ENCODE peak calls at places on chromosome 9, in eight cellular contexts. One of them, this sample, is unnamed.

GRCh38 chr9:100350188-100350587 is 2.6 kb downstream of the TEX10 start:
- DNase-seq in HT1080: no peak
- DNase-seq in sigmoid colon: no peak
- DNase-seq in ELR: peak; percentile 15
- DNase-seq in hepatic stellate cell: no peak
- DNase-seq in ovary: no peak
- DNase-seq in NCI-H748 treated with DMSO at 0.1 percent for 48 hours: no peak
- DNase-seq in NCI-H774: no peak
- DNase-seq in this sample: no peak

GRCh38 chr9:37943329-37944265 is 39.7 kb upstream of the SLC25A51 start:
- DNase-seq in ELR: peak; percentile 93
- DNase-seq in NCI-H774: no peak
- DNase-seq in hepatic stellate cell: peak; percentile 81
- DNase-seq in NCI-H748 treated with DMSO at 0.1 percent for 48 hours: no peak
- DNase-seq in ovary: peak; percentile 47
- DNase-seq in sigmoid colon: no peak
- DNase-seq in HT1080: peak; percentile 94
- DNase-seq in this sample: no peak

GRCh38 chr9:20512106-20512505 is 110.2 kb downstream of the MLLT3 start:
- DNase-seq in HT1080: peak; percentile 7
- DNase-seq in sigmoid colon: no peak
- DNase-seq in NCI-H748 treated with DMSO at 0.1 percent for 48 hours: no peak
- DNase-seq in NCI-H774: no peak
- DNase-seq in hepatic stellate cell: peak; percentile 42
- DNase-seq in ovary: no peak
- DNase-seq in ELR: peak; percentile 47
- DNase-seq in this sample: no peak

GRCh38 chr9:24939099-24939850 is 393.6 kb upstream of the IZUMO3 start:
- DNase-seq in sigmoid colon: no peak
- DNase-seq in ovary: no peak
- DNase-seq in NCI-H748 treated with DMSO at 0.1 percent for 48 hours: no peak
- DNase-seq in HT1080: no peak
- DNase-seq in hepatic stellate cell: no peak
- DNase-seq in ELR: no peak
- DNase-seq in NCI-H774: no peak
- DNase-seq in this sample: no peak

GRCh38 chr9:89576404-89576824 is 28.4 kb upstream of the GADD45G start:
- DNase-seq in sigmoid colon: no peak
- DNase-seq in NCI-H774: no peak
- DNase-seq in HT1080: no peak
- DNase-seq in NCI-H748 treated with DMSO at 0.1 percent for 48 hours: peak; percentile 23
- DNase-seq in ELR: peak; percentile 30
- DNase-seq in hepatic stellate cell: peak; percentile 24
- DNase-seq in ovary: no peak
- DNase-seq in this sample: no peak

GRCh38 chr9:84062538-84062937 is 81.9 kb downstream of the RMI1 start:
- DNase-seq in HT1080: peak; percentile 38
- DNase-seq in ELR: no peak
- DNase-seq in NCI-H774: no peak
- DNase-seq in NCI-H748 treated with DMSO at 0.1 percent for 48 hours: no peak
- DNase-seq in hepatic stellate cell: no peak
- DNase-seq in ovary: no peak
- DNase-seq in sigmoid colon: no peak
- DNase-seq in this sample: no peak

GRCh38 chr9:123440256-123440655 is 84.3 kb downstream of the CRB2 start:
- DNase-seq in sigmoid colon: no peak
- DNase-seq in HT1080: no peak
- DNase-seq in ELR: no peak
- DNase-seq in ovary: no peak
- DNase-seq in hepatic stellate cell: no peak
- DNase-seq in NCI-H748 treated with DMSO at 0.1 percent for 48 hours: no peak
- DNase-seq in NCI-H774: no peak
- DNase-seq in this sample: no peak

GRCh38 chr9:4750021-4750673 is 9.1 kb upstream of the AK3 start:
- DNase-seq in HT1080: peak; percentile 42
- DNase-seq in sigmoid colon: no peak
- DNase-seq in ovary: no peak
- DNase-seq in NCI-H774: peak; percentile 12
- DNase-seq in hepatic stellate cell: no peak
- DNase-seq in NCI-H748 treated with DMSO at 0.1 percent for 48 hours: peak; percentile 59
- DNase-seq in ELR: peak; percentile 69
- DNase-seq in this sample: no peak

GRCh38 chr9:137672907-137673791 is 54.3 kb downstream of the EHMT1 start:
- DNase-seq in NCI-H748 treated with DMSO at 0.1 percent for 48 hours: peak; percentile 87
- DNase-seq in ELR: peak; percentile 77
- DNase-seq in hepatic stellate cell: peak; percentile 83
- DNase-seq in NCI-H774: peak; percentile 51
- DNase-seq in HT1080: peak; percentile 46
- DNase-seq in sigmoid colon: peak; percentile 71
- DNase-seq in ovary: peak; percentile 58
- DNase-seq in this sample: no peak

GRCh38 chr9:114981095-114981494 is 50.7 kb upstream of the TNFSF8 start:
- DNase-seq in ovary: no peak
- DNase-seq in NCI-H748 treated with DMSO at 0.1 percent for 48 hours: no peak
- DNase-seq in sigmoid colon: no peak
- DNase-seq in ELR: peak; percentile 57
- DNase-seq in HT1080: no peak
- DNase-seq in hepatic stellate cell: peak; percentile 5
- DNase-seq in NCI-H774: no peak
- DNase-seq in this sample: no peak

This sample was measured in central memory CD8-positive, alpha-beta T cell.